ENCODE peak calls at places on chromosomes 11 and 22, in four cellular contexts. L is PC-3, P is IMR-90, N is neural progenitor cell. M is an unnamed sample.

GRCh38 chr11:11849127-11849746 is 7.5 kb downstream of the USP47 start:
- DNase-seq in P (peak), N (peak), L (peak), M (peak)

GRCh38 chr11:31813961-31814868 is 3.1 kb upstream of the PAX6 start:
- DNase-seq in P (no peak), N (peak), L (peak), M (no peak)

GRCh38 chr11:47249378-47249715 is 733 bp upstream of the ACP2 start:
- DNase-seq in L (no peak), P (no peak), N (no peak), M (no peak)

GRCh38 chr22:37098976-37099577 is 10.4 kb downstream of the TMPRSS6 start:
- DNase-seq in P (no peak), N (peak), L (no peak), M (no peak)

GRCh38 chr11:129230006-129230405 is 37.9 kb upstream of the ARHGAP32 start:
- DNase-seq in N (no peak), L (peak), P (peak), M (peak)

GRCh38 chr11:112786886-112787530 is 174.2 kb upstream of the NCAM1 start:
- DNase-seq in L (no peak), P (no peak), N (no peak), M (no peak)

GRCh38 chr11:108852701-108853100 is 187.8 kb downstream of the DDX10 start:
- DNase-seq in N (no peak), L (no peak), P (no peak), M (no peak)

GRCh38 chr11:11567862-11568650 is 53.7 kb downstream of the GALNT18 start:
- DNase-seq in P (peak), L (peak), N (no peak), M (peak)

GRCh38 chr22:47565607-47566006 is 803.2 kb downstream of the TBC1D22A start:
- DNase-seq in L (no peak), N (no peak), P (no peak), M (no peak)

GRCh38 chr11:122788781-122789535 is 49.3 kb upstream of the CRTAM start:
- DNase-seq in N (no peak), L (no peak), P (no peak), M (no peak)

GRCh38 chr11:122793500-122793899 is 44.8 kb upstream of the CRTAM start:
- DNase-seq in P (peak), L (no peak), N (no peak), M (no peak)

GRCh38 chr11:122789916-122790315 is 48.4 kb upstream of the CRTAM start:
- DNase-seq in P (no peak), N (no peak), L (no peak), M (no peak)

GRCh38 chr11:122791411-122791810 is 46.9 kb upstream of the CRTAM start:
- DNase-seq in P (peak), N (no peak), L (no peak), M (peak)

DNA sequence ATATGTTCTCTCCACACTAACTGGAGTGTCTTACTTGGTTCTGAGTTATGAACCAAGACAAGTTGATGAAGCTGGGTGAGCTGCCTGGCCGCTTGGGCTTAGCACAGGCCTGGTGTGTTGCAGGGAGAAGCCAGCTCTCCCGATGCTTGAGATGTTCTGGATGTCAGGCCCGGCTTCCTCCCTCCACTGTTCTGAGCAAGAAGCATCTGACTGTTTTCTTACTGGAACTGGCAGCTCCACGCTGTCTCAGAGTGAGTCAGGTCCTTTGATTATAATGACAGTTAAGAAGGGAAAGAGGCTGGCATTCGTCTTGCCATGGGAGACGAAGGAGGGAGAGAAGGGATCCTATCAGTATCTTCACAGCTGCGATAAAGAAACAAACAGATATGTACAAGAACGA is 46.5 kb upstream of the CRTAM start:
- DNase-seq in P (peak), N (no peak), L (peak), M (peak)
- H2AFZ ChIP-seq in P (peak), N (no peak), L (no peak), M (no peak)

GRCh38 chr22:17880020-17880419 is 105.8 kb upstream of the BID start:
- DNase-seq in L (no peak), N (no peak), P (no peak), M (no peak)
- H3K4me3 ChIP-seq in L (no peak), N (no peak), P (no peak), M (no peak)

DNA sequence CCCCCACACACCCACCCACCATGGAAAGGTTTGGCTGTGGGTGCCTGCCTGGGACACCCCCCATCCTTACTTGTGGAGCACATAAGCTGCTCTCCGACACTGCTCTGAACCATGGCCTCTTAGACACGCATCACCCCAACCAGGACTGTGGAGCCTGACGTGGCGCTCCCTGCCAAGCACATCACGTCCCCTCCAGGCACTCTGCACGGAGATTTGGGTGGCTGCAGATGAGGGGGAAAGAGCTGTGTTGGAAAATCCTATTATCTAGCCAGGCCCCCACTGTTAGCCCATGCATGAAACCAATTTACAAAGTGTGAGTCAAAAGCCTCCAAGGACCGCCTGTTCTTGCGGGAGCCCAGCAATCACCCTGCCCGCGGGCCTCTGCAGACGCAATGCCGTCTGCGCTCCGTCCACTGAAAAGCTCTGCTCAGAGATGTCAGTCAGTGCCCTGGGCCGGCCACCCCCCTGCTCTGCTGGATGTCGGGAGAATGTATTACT is 163.4 kb upstream of the NECTIN1 start:
- DNase-seq in L (no peak), N (peak), P (no peak), M (no peak)
- H2AFZ ChIP-seq in L (no peak), N (no peak), P (no peak), M (no peak)

GRCh38 chr11:63491614-63492372 is 826 bp upstream of the PLAAT5 start:
- DNase-seq in L (no peak), N (peak), P (peak), M (no peak)

GRCh38 chr11:63491240-63491587 is 247 bp upstream of the PLAAT5 start:
- DNase-seq in L (no peak), N (no peak), P (no peak), M (no peak)

GRCh38 chr11:63488789-63489188 is 2.2 kb downstream of the PLAAT5 start:
- DNase-seq in N (no peak), L (no peak), P (no peak), M (no peak)

GRCh38 chr11:63490551-63491239 is at the start of gene PLAAT5:
- DNase-seq in P (no peak), L (no peak), N (peak), M (no peak)

GRCh38 chr11:63489879-63490278 is 1.1 kb downstream of the PLAAT5 start:
- DNase-seq in L (peak), P (no peak), N (peak), M (no peak)
- H3K4me3 ChIP-seq in L (no peak), P (no peak), N (peak), M (no peak)

GRCh38 chr11:115884800-115885445 is 380.7 kb upstream of the CADM1 start:
- DNase-seq in N (no peak), L (no peak), P (no peak), M (no peak)
- H2AFZ ChIP-seq in N (no peak), L (no peak), P (no peak), M (no peak)

M was measured in mesenchymal stem cell.